ENCODE peak calls at places on chromosomes 2 and 18, in four cellular contexts. X is tibial artery, N is OCI-LY7, L is left ventricle myocardium superior. Y is an unnamed sample.

GRCh38 chr2:74374509-74375205 is 5.5 kb downstream of the DCTN1 start:
- DNase-seq in X (peak; percentile 66), N (no peak), L (peak; percentile 83), Y (peak; percentile 94)

GRCh38 chr2:100109986-100110980 is 32.1 kb downstream of the AFF3 start:
- DNase-seq in X (no peak), N (peak; percentile 89), L (no peak), Y (no peak)

GRCh38 chr18:43571078-43571689 is 293.9 kb upstream of the SYT4 start:
- DNase-seq in X (no peak), N (peak; percentile 14), L (no peak), Y (peak; percentile 65)

GRCh38 chr2:241417626-241418025 is 61.5 kb downstream of the FARP2 start:
- DNase-seq in X (no peak), N (no peak), L (no peak), Y (no peak)

GRCh38 chr2:14330884-14331283 is 301.6 kb upstream of the LRATD1 start:
- DNase-seq in X (no peak), N (no peak), L (no peak), Y (no peak)

GRCh38 chr18:5543036-5543671 is 643 bp downstream of the EPB41L3 start:
- DNase-seq in X (no peak), N (no peak), L (peak; percentile 42), Y (peak; percentile 30)

GRCh38 chr18:57792741-57793629 is 10.1 kb downstream of the ATP8B1 start:
- DNase-seq in X (no peak), N (no peak), L (no peak), Y (no peak)

GRCh38 chr2:39902103-39902502 is 123.0 kb upstream of the THUMPD2 start:
- DNase-seq in X (no peak), N (no peak), L (no peak), Y (no peak)

GRCh38 chr18:55592106-55592505 is 4.1 kb upstream of the TCF4 start:
- DNase-seq in X (no peak), N (no peak), L (no peak), Y (no peak)

GRCh38 chr2:239917128-239917956 is 107.8 kb downstream of the NDUFA10 start:
- DNase-seq in X (no peak), N (peak; percentile 15), L (no peak), Y (peak; percentile 9)

GRCh38 chr2:155690785-155691184 is 641.7 kb downstream of the NR4A2 start:
- DNase-seq in X (no peak), N (no peak), L (no peak), Y (no peak)

GRCh38 chr18:78814766-78815165 is 164.9 kb upstream of the SALL3 start:
- DNase-seq in X (no peak), N (no peak), L (no peak), Y (no peak)

GRCh38 chr2:181658444-181658843 is 1.5 kb upstream of the CERKL start:
- DNase-seq in X (no peak), N (no peak), L (no peak), Y (no peak)

GRCh38 chr2:32825291-32825712 is 121.5 kb upstream of the LTBP1 start:
- DNase-seq in X (peak; percentile 29), N (no peak), L (peak; percentile 53), Y (peak; percentile 63)

GRCh38 chr2:39437522-39438296 is 624 bp upstream of the MAP4K3 start:
- DNase-seq in X (peak; percentile 23), N (peak; percentile 60), L (peak; percentile 51), Y (peak; percentile 54)